ENCODE peak calls at places on chromosomes 12 and 14, in five cellular contexts. F, Y, S, X and I are unnamed samples.
A peak's percentile ranks its signal among the peaks of the same experiment; 100 is the strongest.

GRCh38 chr12:30286345-30286926 is 409.2 kb downstream of the IPO8 start:
- DNase-seq in F (peak; percentile 24), Y (peak; percentile 46), S (peak; percentile 51), X (peak; percentile 59), I (peak; percentile 48)

GRCh38 chr14:53032161-53032803 is 81.4 kb upstream of the FERMT2 start:
- DNase-seq in F (no peak), Y (no peak), S (peak; percentile 92), X (peak; percentile 96), I (peak; percentile 34)

GRCh38 chr14:22200977-22201605 is 387.9 kb downstream of the DAD1 start:
- DNase-seq in F (no peak), Y (peak; percentile 56), S (peak; percentile 66), X (peak; percentile 81), I (peak; percentile 57)

GRCh38 chr12:12720637-12721250 is 3.6 kb downstream of the CDKN1B start:
- DNase-seq in F (no peak), Y (peak; percentile 53), S (peak; percentile 45), X (peak; percentile 7), I (no peak)

GRCh38 chr12:13094349-13094748 is 9.1 kb downstream of the GSG1 start:
- DNase-seq in F (no peak), Y (peak; percentile 23), S (peak; percentile 80), X (peak; percentile 71), I (no peak)

GRCh38 chr14:34275038-34275437 is 187.0 kb downstream of the SPTSSA start:
- DNase-seq in F (no peak), Y (no peak), S (peak; percentile 32), X (no peak), I (no peak)

GRCh38 chr12:68538722-68539614 is 71.7 kb upstream of the RAP1B start:
- DNase-seq in F (no peak), Y (peak; percentile 10), S (peak; percentile 85), X (no peak), I (peak; percentile 50)

GRCh38 chr12:8034802-8035201 is 2.3 kb downstream of the FOXJ2 start:
- DNase-seq in F (no peak), Y (no peak), S (peak; percentile 33), X (peak; percentile 31), I (no peak)

GRCh38 chr14:81449576-81449975 is 49.5 kb upstream of the STON2 start:
- DNase-seq in F (no peak), Y (no peak), S (no peak), X (no peak), I (no peak)

GRCh38 chr14:23353433-23353780 is 720 bp upstream of the SLC22A17 start:
- DNase-seq in F (no peak), Y (no peak), S (no peak), X (no peak), I (no peak)

GRCh38 chr12:104486943-104487819 is 30.4 kb downstream of the CHST11 start:
- DNase-seq in F (no peak), Y (no peak), S (peak; percentile 13), X (no peak), I (no peak)
- H3K4me2 ChIP-seq in F (no peak overlapping the region), Y (peak overlapping the region; percentile 1), S (no peak overlapping the region), X (no peak overlapping the region), I (no peak overlapping the region)

GRCh38 chr12:57092529-57092862 is 3.6 kb downstream of the NAB2 start:
- DNase-seq in F (peak; percentile 3), Y (no peak), S (no peak), X (no peak), I (no peak)
- H3K9ac ChIP-seq in F (no peak overlapping the region), Y (no peak overlapping the region), S (peak overlapping the region; percentile 89), X (no peak overlapping the region), I (no peak overlapping the region)

GRCh38 chr12:92538970-92539749 is 163.6 kb upstream of the PLEKHG7 start:
- DNase-seq in F (no peak), Y (peak; percentile 97), S (peak; percentile 84), X (peak; percentile 88), I (no peak)
- TF ChIP-seq EZH2phosphoT487 in F (no peak), Y (no peak), S (no peak), X (no peak), I (no peak)

GRCh38 chr12:80040075-80040738 is 59.1 kb upstream of the OTOGL start:
- DNase-seq in F (no peak), Y (no peak), S (peak; percentile 36), X (no peak), I (no peak)

GRCh38 chr12:80041071-80041470 is 58.3 kb upstream of the OTOGL start:
- DNase-seq in F (no peak), Y (no peak), S (peak; percentile 10), X (no peak), I (peak; percentile 33)

GRCh38 chr12:80045594-80045993 is 53.7 kb upstream of the OTOGL start:
- DNase-seq in F (no peak), Y (no peak), S (peak; percentile 89), X (peak; percentile 90), I (no peak)

GRCh38 chr12:80041691-80042090 is 57.6 kb upstream of the OTOGL start:
- DNase-seq in F (no peak), Y (no peak), S (peak; percentile 78), X (peak; percentile 63), I (no peak)

DNA sequence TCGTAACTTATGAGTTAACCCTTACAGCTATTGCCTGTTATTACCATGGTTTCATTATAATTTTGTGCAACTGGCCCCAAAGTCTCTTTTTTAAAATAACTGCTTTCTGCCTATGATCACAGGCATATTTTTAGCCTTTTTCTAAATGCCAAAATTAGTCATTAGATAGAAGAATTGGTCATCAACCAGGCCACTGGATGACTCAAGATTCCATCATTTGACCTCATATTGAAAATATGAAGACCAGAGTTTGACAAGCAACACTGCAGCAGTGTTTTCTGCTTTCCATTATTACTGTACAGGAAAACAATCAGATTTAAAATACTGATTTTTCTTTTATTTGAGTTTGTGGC is 54.7 kb upstream of the OTOGL start:
- DNase-seq in F (no peak), Y (no peak), S (peak; percentile 95), X (peak; percentile 96), I (no peak)
- H3K4me2 ChIP-seq in F (peak overlapping the region; percentile 62), Y (no peak overlapping the region), S (peak overlapping the region; percentile 82), X (peak overlapping the region; percentile 80), I (no peak overlapping the region)

DNA sequence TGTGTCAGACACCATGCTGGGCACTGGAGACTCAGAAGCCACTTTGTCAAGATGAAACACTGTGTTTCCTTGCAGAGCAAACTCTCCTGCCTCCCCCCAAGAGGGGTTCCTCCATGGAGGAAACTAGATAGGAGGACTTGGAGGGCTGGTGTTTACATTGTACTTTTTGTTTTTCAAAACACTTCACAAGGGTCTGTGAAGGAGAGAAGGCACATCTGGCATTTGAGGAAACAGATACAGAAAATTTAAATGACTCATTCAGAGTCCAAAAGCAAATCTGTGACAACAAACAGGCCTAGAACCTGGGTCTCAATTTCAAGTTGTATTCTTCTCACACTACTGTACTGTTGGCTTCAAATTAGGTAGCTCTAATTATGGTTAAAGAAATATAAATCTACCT is 6.8 kb upstream of the CDKL1 start:
- DNase-seq in F (no peak), Y (no peak), S (peak; percentile 28), X (no peak), I (peak; percentile 2)
- H3K9ac ChIP-seq in F (no peak overlapping the region), Y (no peak overlapping the region), S (no peak overlapping the region), X (no peak overlapping the region), I (no peak overlapping the region)

GRCh38 chr12:115102450-115102849 is 418.5 kb upstream of the TBX3 start:
- DNase-seq in F (no peak), Y (no peak), S (peak; percentile 6), X (no peak), I (no peak)

GRCh38 chr12:115108129-115109100 is 424.4 kb upstream of the TBX3 start:
- DNase-seq in F (no peak), Y (no peak), S (no peak), X (no peak), I (no peak)

GRCh38 chr12:115109863-115110262 is 425.9 kb upstream of the TBX3 start:
- DNase-seq in F (no peak), Y (no peak), S (no peak), X (peak; percentile 28), I (no peak)

GRCh38 chr12:115101518-115101917 is 417.5 kb upstream of the TBX3 start:
- DNase-seq in F (no peak), Y (no peak), S (no peak), X (peak; percentile 50), I (no peak)

GRCh38 chr12:115103884-115104883 is 420.2 kb upstream of the TBX3 start:
- DNase-seq in F (no peak), Y (no peak), S (no peak), X (no peak), I (no peak)
- TF ChIP-seq EZH2phosphoT487 in F (no peak), Y (no peak), S (no peak), X (no peak), I (no peak)

GRCh38 chr12:3931721-3932120 is 58.5 kb upstream of the PARP11 start:
- DNase-seq in F (no peak), Y (no peak), S (no peak), X (no peak), I (no peak)
- H3K4me2 ChIP-seq in F (no peak overlapping the region), Y (no peak overlapping the region), S (no peak overlapping the region), X (no peak overlapping the region), I (peak overlapping the region; percentile 6)

GRCh38 chr14:64508215-64508776 is 3.7 kb downstream of the ZBTB1 start:
- DNase-seq in F (no peak), Y (peak; percentile 46), S (peak; percentile 9), X (no peak), I (no peak)
- H3K9ac ChIP-seq in F (no peak overlapping the region), Y (peak overlapping the region; percentile 15), S (no peak overlapping the region), X (peak overlapping the region; percentile 19), I (no peak overlapping the region)

GRCh38 chr12:6605425-6606330 is 1.5 kb downstream of the CHD4 start:
- DNase-seq in F (peak; percentile 45), Y (peak; percentile 58), S (peak; percentile 81), X (peak; percentile 51), I (peak; percentile 51)

GRCh38 chr12:6604254-6605029 is 2.7 kb downstream of the CHD4 start:
- DNase-seq in F (no peak), Y (no peak), S (peak; percentile 47), X (no peak), I (no peak)

GRCh38 chr12:6608592-6609311 is 1.6 kb upstream of the CHD4 start:
- DNase-seq in F (no peak), Y (no peak), S (peak; percentile 41), X (no peak), I (no peak)

GRCh38 chr12:6607751-6608591 is 792 bp upstream of the CHD4 start:
- DNase-seq in F (peak; percentile 66), Y (peak; percentile 57), S (peak; percentile 65), X (peak; percentile 78), I (peak; percentile 48)

DNA sequence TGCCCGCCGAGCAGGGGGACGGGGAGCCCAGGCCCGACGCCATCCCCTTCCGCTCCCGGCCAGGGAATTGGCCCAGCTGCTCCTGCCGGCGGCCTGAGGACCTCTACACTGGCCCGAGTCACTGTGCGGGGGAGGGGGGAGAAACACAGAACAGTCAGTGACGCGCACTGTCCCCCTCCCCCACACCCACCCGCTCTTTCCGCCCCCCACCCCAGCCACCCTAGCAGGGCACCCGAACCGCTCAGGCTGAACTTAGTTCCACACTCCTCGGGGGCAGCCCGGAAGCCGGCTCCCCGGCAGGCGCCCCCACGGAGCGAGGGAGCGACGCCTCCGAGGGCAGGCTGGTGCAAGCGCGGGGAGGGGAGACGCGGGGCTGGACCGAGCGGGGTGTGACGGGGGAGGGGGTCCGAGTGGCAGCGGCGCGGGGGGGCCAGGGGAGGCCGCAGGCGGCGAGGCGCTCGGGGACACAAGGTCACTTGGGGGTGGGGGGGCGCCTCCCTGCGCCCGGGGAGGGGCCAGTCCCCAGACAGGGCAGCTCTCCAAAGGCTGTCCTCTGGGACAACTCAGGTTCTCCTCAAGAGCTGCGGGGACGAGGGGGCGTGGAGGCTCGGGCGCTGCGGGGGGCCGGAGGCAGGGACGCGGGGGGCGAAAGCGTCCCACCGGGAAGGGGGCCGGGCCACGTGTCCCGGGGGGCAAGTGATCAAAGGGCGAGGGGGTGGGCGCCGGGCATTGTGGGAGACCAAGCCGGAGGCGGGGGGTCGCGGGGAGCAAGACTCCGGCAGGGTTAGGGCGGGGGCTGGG is 648 bp downstream of the CHD4 start:
- DNase-seq in F (peak; percentile 72), Y (peak; percentile 35), S (peak; percentile 76), X (no peak), I (peak; percentile 56)
- TF ChIP-seq EZH2phosphoT487 in F (no peak), Y (no peak), S (no peak), X (no peak), I (no peak)